ENCODE peak calls at places on chromosomes 16 and 17, in seven cellular contexts. One of them, this sample, is unnamed.

GRCh38 chr17:38749222-38750043 is 1.3 kb upstream of the PCGF2 start:
- DNase-seq in tibial nerve: peak; percentile 79
- DNase-seq in right lobe of liver: peak; percentile 90
- DNase-seq in heart left ventricle: peak; percentile 95
- DNase-seq in endothelial cell of umbilical vein: peak; percentile 65
- DNase-seq in ovary: peak; percentile 91
- DNase-seq in prostate gland: peak; percentile 86
- DNase-seq in this sample: peak; percentile 91

GRCh38 chr17:36592316-36592710 is 634 bp downstream of the DHRS11 start:
- DNase-seq in tibial nerve: no peak
- DNase-seq in right lobe of liver: no peak
- DNase-seq in heart left ventricle: peak; percentile 32
- DNase-seq in endothelial cell of umbilical vein: peak; percentile 10
- DNase-seq in ovary: peak; percentile 46
- DNase-seq in prostate gland: no peak
- DNase-seq in this sample: no peak

GRCh38 chr16:30660424-30661251 is 2.4 kb downstream of the FBRS start:
- DNase-seq in tibial nerve: no peak
- DNase-seq in right lobe of liver: no peak
- DNase-seq in heart left ventricle: no peak
- DNase-seq in endothelial cell of umbilical vein: peak; percentile 29
- DNase-seq in ovary: peak; percentile 28
- DNase-seq in prostate gland: no peak
- DNase-seq in this sample: no peak

GRCh38 chr17:46943511-46944393 is 20.8 kb downstream of the GOSR2 start:
- DNase-seq in tibial nerve: peak; percentile 18
- DNase-seq in right lobe of liver: no peak
- DNase-seq in heart left ventricle: no peak
- DNase-seq in endothelial cell of umbilical vein: peak; percentile 35
- DNase-seq in ovary: peak; percentile 62
- DNase-seq in prostate gland: no peak
- DNase-seq in this sample: no peak

GRCh38 chr16:51497541-51498211 is 346.6 kb upstream of the SALL1 start:
- DNase-seq in tibial nerve: no peak
- DNase-seq in right lobe of liver: no peak
- DNase-seq in heart left ventricle: no peak
- DNase-seq in endothelial cell of umbilical vein: no peak
- DNase-seq in ovary: no peak
- DNase-seq in prostate gland: no peak
- DNase-seq in this sample: no peak

GRCh38 chr17:50687200-50688066 is 20.3 kb downstream of the ANKRD40 start:
- DNase-seq in tibial nerve: no peak
- DNase-seq in right lobe of liver: no peak
- DNase-seq in heart left ventricle: no peak
- DNase-seq in endothelial cell of umbilical vein: no peak
- DNase-seq in ovary: peak; percentile 78
- DNase-seq in prostate gland: no peak
- DNase-seq in this sample: peak; percentile 83

GRCh38 chr17:82216301-82217119 is 3.9 kb upstream of the CCDC57 start:
- DNase-seq in tibial nerve: peak; percentile 57
- DNase-seq in right lobe of liver: peak; percentile 79
- DNase-seq in heart left ventricle: peak; percentile 74
- DNase-seq in endothelial cell of umbilical vein: peak; percentile 43
- DNase-seq in ovary: no peak
- DNase-seq in prostate gland: peak; percentile 63
- DNase-seq in this sample: no peak

GRCh38 chr16:23959069-23959800 is 123.5 kb downstream of the PRKCB start:
- DNase-seq in tibial nerve: no peak
- DNase-seq in right lobe of liver: no peak
- DNase-seq in heart left ventricle: no peak
- DNase-seq in endothelial cell of umbilical vein: no peak
- DNase-seq in ovary: no peak
- DNase-seq in prostate gland: no peak
- DNase-seq in this sample: no peak

GRCh38 chr16:77785365-77785764 is 3.0 kb upstream of the VAT1L start:
- DNase-seq in tibial nerve: no peak
- DNase-seq in right lobe of liver: no peak
- DNase-seq in heart left ventricle: no peak
- DNase-seq in endothelial cell of umbilical vein: no peak
- DNase-seq in ovary: no peak
- DNase-seq in prostate gland: no peak
- DNase-seq in this sample: no peak

GRCh38 chr17:38628441-38628840 is 22.7 kb upstream of the SRCIN1 start:
- DNase-seq in tibial nerve: no peak
- DNase-seq in right lobe of liver: peak; percentile 33
- DNase-seq in heart left ventricle: no peak
- DNase-seq in endothelial cell of umbilical vein: no peak
- DNase-seq in ovary: no peak
- DNase-seq in prostate gland: no peak
- DNase-seq in this sample: no peak

GRCh38 chr17:50946223-50946890 is 80.2 kb upstream of the TOB1 start:
- DNase-seq in tibial nerve: no peak
- DNase-seq in right lobe of liver: peak; percentile 39
- DNase-seq in heart left ventricle: no peak
- DNase-seq in endothelial cell of umbilical vein: no peak
- DNase-seq in ovary: no peak
- DNase-seq in prostate gland: no peak
- DNase-seq in this sample: no peak

GRCh38 chr16:73202176-73202729 is 154.3 kb upstream of the ZFHX3 start:
- DNase-seq in tibial nerve: no peak
- DNase-seq in right lobe of liver: peak; percentile 76
- DNase-seq in heart left ventricle: no peak
- DNase-seq in endothelial cell of umbilical vein: no peak
- DNase-seq in ovary: no peak
- DNase-seq in prostate gland: no peak
- DNase-seq in this sample: peak; percentile 23

GRCh38 chr17:80195671-80196529 is 24.2 kb downstream of the SGSH start:
- DNase-seq in tibial nerve: no peak
- DNase-seq in right lobe of liver: no peak
- DNase-seq in heart left ventricle: no peak
- DNase-seq in endothelial cell of umbilical vein: peak; percentile 24
- DNase-seq in ovary: peak; percentile 33
- DNase-seq in prostate gland: no peak
- DNase-seq in this sample: no peak

GRCh38 chr17:38339891-38340290 is 3.9 kb downstream of the GPR179 start:
- DNase-seq in tibial nerve: no peak
- DNase-seq in right lobe of liver: no peak
- DNase-seq in heart left ventricle: no peak
- DNase-seq in endothelial cell of umbilical vein: no peak
- DNase-seq in ovary: no peak
- DNase-seq in prostate gland: no peak
- DNase-seq in this sample: no peak

GRCh38 chr16:88686439-88687253 is at the start of gene SNAI3:
- DNase-seq in tibial nerve: peak; percentile 62
- DNase-seq in right lobe of liver: peak; percentile 92
- DNase-seq in heart left ventricle: peak; percentile 87
- DNase-seq in endothelial cell of umbilical vein: peak; percentile 60
- DNase-seq in ovary: no peak
- DNase-seq in prostate gland: peak; percentile 78
- DNase-seq in this sample: no peak

GRCh38 chr17:67082110-67082509 is 37.8 kb downstream of the CACNG1 start:
- DNase-seq in tibial nerve: no peak
- DNase-seq in right lobe of liver: no peak
- DNase-seq in heart left ventricle: no peak
- DNase-seq in endothelial cell of umbilical vein: no peak
- DNase-seq in ovary: no peak
- DNase-seq in prostate gland: no peak
- DNase-seq in this sample: no peak

GRCh38 chr16:63061319-63061718 is 1025.1 kb upstream of the CDH8 start:
- DNase-seq in tibial nerve: no peak
- DNase-seq in right lobe of liver: no peak
- DNase-seq in heart left ventricle: no peak
- DNase-seq in endothelial cell of umbilical vein: no peak
- DNase-seq in ovary: no peak
- DNase-seq in prostate gland: no peak
- DNase-seq in this sample: no peak

DNA sequence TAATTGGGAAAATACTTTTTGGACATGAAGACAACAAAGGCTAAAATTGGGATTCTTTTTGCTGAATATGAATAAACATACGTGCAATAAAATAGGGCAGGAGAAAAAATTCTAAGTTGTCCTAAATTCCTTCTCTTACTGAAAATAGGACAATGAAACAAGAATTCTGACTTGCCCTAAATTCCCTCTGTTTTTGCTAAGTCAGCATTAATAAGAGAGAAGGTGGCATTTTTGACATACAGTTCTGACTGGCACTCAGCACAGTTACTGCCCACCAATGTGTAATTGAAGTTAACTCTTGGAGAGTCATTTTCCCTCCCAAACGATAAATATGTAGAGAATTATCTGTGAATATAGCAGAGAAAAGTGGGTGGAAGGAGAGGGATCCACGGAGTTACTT is 1021.1 kb upstream of the CDH8 start:
- DNase-seq in tibial nerve: no peak
- DNase-seq in right lobe of liver: no peak
- DNase-seq in heart left ventricle: no peak
- DNase-seq in endothelial cell of umbilical vein: no peak
- DNase-seq in ovary: no peak
- DNase-seq in prostate gland: no peak
- DNase-seq in this sample: no peak
- TF ChIP-seq POLR2A in tibial nerve: no peak
- TF ChIP-seq POLR2A in right lobe of liver: no peak
- TF ChIP-seq POLR2A in heart left ventricle: no peak
- TF ChIP-seq POLR2A in endothelial cell of umbilical vein: no peak
- TF ChIP-seq POLR2A in ovary: no peak
- TF ChIP-seq POLR2A in prostate gland: no peak
- TF ChIP-seq POLR2A in this sample: no peak

GRCh38 chr17:41932821-41933389 is 2.5 kb downstream of the ODAD4 start:
- DNase-seq in tibial nerve: no peak
- DNase-seq in right lobe of liver: no peak
- DNase-seq in heart left ventricle: no peak
- DNase-seq in endothelial cell of umbilical vein: no peak
- DNase-seq in ovary: no peak
- DNase-seq in prostate gland: no peak
- DNase-seq in this sample: no peak

GRCh38 chr17:41935641-41936040 is 5.2 kb downstream of the ODAD4 start:
- DNase-seq in tibial nerve: no peak
- DNase-seq in right lobe of liver: no peak
- DNase-seq in heart left ventricle: no peak
- DNase-seq in endothelial cell of umbilical vein: no peak
- DNase-seq in ovary: no peak
- DNase-seq in prostate gland: no peak
- DNase-seq in this sample: no peak

GRCh38 chr17:41925991-41926590 is 4.3 kb upstream of the ODAD4 start:
- DNase-seq in tibial nerve: no peak
- DNase-seq in right lobe of liver: no peak
- DNase-seq in heart left ventricle: no peak
- DNase-seq in endothelial cell of umbilical vein: no peak
- DNase-seq in ovary: no peak
- DNase-seq in prostate gland: no peak
- DNase-seq in this sample: no peak

GRCh38 chr17:41928693-41929251 is 1.6 kb upstream of the ODAD4 start:
- DNase-seq in tibial nerve: no peak
- DNase-seq in right lobe of liver: no peak
- DNase-seq in heart left ventricle: no peak
- DNase-seq in endothelial cell of umbilical vein: no peak
- DNase-seq in ovary: no peak
- DNase-seq in prostate gland: no peak
- DNase-seq in this sample: no peak

GRCh38 chr17:41930009-41930832 is at the start of gene ODAD4:
- DNase-seq in tibial nerve: peak; percentile 94
- DNase-seq in right lobe of liver: peak; percentile 97
- DNase-seq in heart left ventricle: peak; percentile 96
- DNase-seq in endothelial cell of umbilical vein: peak; percentile 99
- DNase-seq in ovary: peak; percentile 97
- DNase-seq in prostate gland: peak; percentile 95
- DNase-seq in this sample: peak; percentile 98
- TF ChIP-seq POLR2A in tibial nerve: peak; percentile 75
- TF ChIP-seq POLR2A in right lobe of liver: peak; percentile 80
- TF ChIP-seq POLR2A in heart left ventricle: no peak
- TF ChIP-seq POLR2A in endothelial cell of umbilical vein: peak; percentile 84
- TF ChIP-seq POLR2A in ovary: no peak
- TF ChIP-seq POLR2A in prostate gland: peak; percentile 81
- TF ChIP-seq POLR2A in this sample: peak; percentile 62

GRCh38 chr17:1516403-1517161 is at the start of gene INPP5K:
- DNase-seq in tibial nerve: peak; percentile 90
- DNase-seq in right lobe of liver: peak; percentile 99
- DNase-seq in heart left ventricle: peak; percentile 99
- DNase-seq in endothelial cell of umbilical vein: peak; percentile 98
- DNase-seq in ovary: peak; percentile 97
- DNase-seq in prostate gland: peak; percentile 98
- DNase-seq in this sample: peak; percentile 98
- TF ChIP-seq POLR2A in tibial nerve: peak; percentile 81
- TF ChIP-seq POLR2A in right lobe of liver: peak; percentile 58
- TF ChIP-seq POLR2A in heart left ventricle: no peak
- TF ChIP-seq POLR2A in endothelial cell of umbilical vein: peak; percentile 86
- TF ChIP-seq POLR2A in ovary: peak; percentile 54
- TF ChIP-seq POLR2A in prostate gland: peak; percentile 58
- TF ChIP-seq POLR2A in this sample: peak; percentile 59

GRCh38 chr16:68232335-68232734 is 3.6 kb downstream of the ESRP2 start:
- DNase-seq in tibial nerve: no peak
- DNase-seq in right lobe of liver: peak; percentile 46
- DNase-seq in heart left ventricle: no peak
- DNase-seq in endothelial cell of umbilical vein: no peak
- DNase-seq in ovary: peak; percentile 20
- DNase-seq in prostate gland: no peak
- DNase-seq in this sample: no peak

GRCh38 chr16:68230176-68230571 is 5.8 kb downstream of the ESRP2 start:
- DNase-seq in tibial nerve: no peak
- DNase-seq in right lobe of liver: no peak
- DNase-seq in heart left ventricle: no peak
- DNase-seq in endothelial cell of umbilical vein: no peak
- DNase-seq in ovary: no peak
- DNase-seq in prostate gland: no peak
- DNase-seq in this sample: no peak

GRCh38 chr16:68233085-68233834 is 2.7 kb downstream of the ESRP2 start:
- DNase-seq in tibial nerve: no peak
- DNase-seq in right lobe of liver: peak; percentile 36
- DNase-seq in heart left ventricle: no peak
- DNase-seq in endothelial cell of umbilical vein: no peak
- DNase-seq in ovary: peak; percentile 7
- DNase-seq in prostate gland: no peak
- DNase-seq in this sample: no peak

GRCh38 chr16:68230956-68231355 is 5.0 kb downstream of the ESRP2 start:
- DNase-seq in tibial nerve: no peak
- DNase-seq in right lobe of liver: no peak
- DNase-seq in heart left ventricle: no peak
- DNase-seq in endothelial cell of umbilical vein: no peak
- DNase-seq in ovary: no peak
- DNase-seq in prostate gland: no peak
- DNase-seq in this sample: no peak

DNA sequence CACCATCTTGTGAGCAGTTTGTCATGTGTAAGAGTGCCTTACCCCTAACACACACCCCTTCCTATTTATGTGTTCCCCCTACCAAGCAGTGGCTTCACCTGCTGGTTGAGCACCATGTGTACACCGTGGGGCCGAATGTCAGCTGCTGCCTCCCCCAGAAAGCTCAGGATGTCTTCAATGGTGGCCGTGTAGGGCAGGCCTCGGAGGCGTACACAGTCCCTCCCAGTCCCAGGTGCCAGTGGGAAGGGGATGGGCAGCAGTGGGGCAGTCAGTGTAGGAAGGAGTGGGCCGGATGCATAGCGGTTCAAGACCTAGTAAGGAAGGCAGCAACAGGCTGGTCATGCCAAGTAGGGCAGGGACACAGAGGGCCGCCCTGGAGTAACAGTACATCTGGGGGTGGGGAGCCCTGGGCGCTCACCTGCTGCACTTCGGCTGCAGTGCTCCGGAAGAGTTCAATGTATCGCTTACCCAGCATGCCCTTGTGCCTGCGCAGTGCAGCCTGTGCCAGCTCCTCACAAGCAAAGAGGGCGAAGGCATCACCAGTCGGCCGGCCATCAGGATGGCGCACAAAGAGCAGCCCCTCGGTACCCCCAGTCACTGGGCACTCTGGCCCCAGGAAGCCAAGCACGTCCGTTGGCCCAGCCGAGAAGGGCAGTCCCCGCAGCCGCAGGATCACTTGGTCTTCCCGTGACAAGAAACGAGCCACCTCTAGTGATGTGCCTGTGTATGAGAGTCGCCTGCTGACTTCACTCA is 4.4 kb downstream of the ESRP2 start:
- DNase-seq in tibial nerve: no peak
- DNase-seq in right lobe of liver: no peak
- DNase-seq in heart left ventricle: no peak
- DNase-seq in endothelial cell of umbilical vein: no peak
- DNase-seq in ovary: no peak
- DNase-seq in prostate gland: no peak
- DNase-seq in this sample: no peak
- TF ChIP-seq POLR2A in tibial nerve: no peak
- TF ChIP-seq POLR2A in right lobe of liver: no peak
- TF ChIP-seq POLR2A in heart left ventricle: no peak
- TF ChIP-seq POLR2A in endothelial cell of umbilical vein: no peak
- TF ChIP-seq POLR2A in ovary: no peak
- TF ChIP-seq POLR2A in prostate gland: no peak
- TF ChIP-seq POLR2A in this sample: no peak

This sample was measured in uterus.